ENCODE peak calls at places on chromosomes 7 and 10, in seven cellular contexts. Y is AG04450; H is GM06990; K is cardiac muscle cell; W is OCI-LY7; M is naive thymus-derived CD4-positive, alpha-beta T cell; U is GM23338. V is an unnamed sample.

GRCh38 chr7:138491612-138492386 is 31.7 kb downstream of the TRIM24 start:
- DNase-seq in Y (no peak), K (no peak), W (no peak), M (no peak), U (no peak), H (no peak), V (no peak)

GRCh38 chr10:101441539-101442455 is 87.8 kb downstream of the BTRC start:
- DNase-seq in H (peak), Y (peak), W (peak), U (peak), K (peak), M (peak), V (peak)

GRCh38 chr7:95840953-95841950 is 68.9 kb downstream of the DYNC1I1 start:
- DNase-seq in H (peak), U (peak), Y (no peak), K (peak), W (peak), M (no peak), V (no peak)

GRCh38 chr7:907158-907980 is 31.0 kb downstream of the GET4 start:
- DNase-seq in W (no peak), U (no peak), K (no peak), Y (no peak), M (peak), H (peak), V (no peak)

GRCh38 chr10:33132626-33133025 is 174.6 kb upstream of the ITGB1 start:
- DNase-seq in K (no peak), W (peak), H (no peak), M (no peak), Y (no peak), U (peak), V (no peak)

GRCh38 chr7:7156663-7157062 is 25.7 kb upstream of the C1GALT1 start:
- DNase-seq in U (no peak), Y (no peak), H (no peak), W (no peak), K (no peak), M (no peak), V (no peak)

GRCh38 chr7:38585551-38585950 is 45.6 kb downstream of the AMPH start:
- DNase-seq in K (no peak), W (no peak), H (no peak), Y (no peak), U (no peak), M (no peak), V (no peak)

GRCh38 chr7:43119371-43120069 is 7.1 kb downstream of the HECW1 start:
- DNase-seq in Y (peak), H (no peak), K (no peak), W (no peak), U (peak), M (no peak), V (no peak)

GRCh38 chr10:104334965-104335650 is 3.2 kb downstream of the ITPRIP start:
- DNase-seq in H (no peak), M (no peak), U (no peak), Y (no peak), K (no peak), W (no peak), V (no peak)

GRCh38 chr7:122694697-122695096 is 4.2 kb downstream of the RNF133 start:
- DNase-seq in U (no peak), H (no peak), M (no peak), K (no peak), W (no peak), Y (no peak), V (no peak)

GRCh38 chr7:27198871-27199801 is 755 bp downstream of the HOXA13 start:
- DNase-seq in Y (no peak), U (peak), H (no peak), K (no peak), M (no peak), W (peak), V (no peak)

GRCh38 chr7:140610204-140611165 is 30.1 kb downstream of the DENND2A start:
- DNase-seq in H (no peak), W (no peak), Y (no peak), M (no peak), U (no peak), K (no peak), V (no peak)

GRCh38 chr10:68133553-68133952 is 24.3 kb downstream of the MYPN start:
- DNase-seq in U (no peak), Y (no peak), H (no peak), M (no peak), K (no peak), W (no peak), V (no peak)

GRCh38 chr7:149277871-149278270 is 15.9 kb downstream of the ZNF783 start:
- DNase-seq in U (no peak), Y (no peak), M (no peak), K (no peak), W (no peak), H (no peak), V (no peak)

GRCh38 chr10:125159932-125160855 is at the start of gene CTBP2:
- DNase-seq in M (no peak), H (no peak), Y (no peak), U (peak), W (no peak), K (peak), V (no peak)

GRCh38 chr7:2140216-2140870 is 92.4 kb downstream of the MAD1L1 start:
- DNase-seq in M (no peak), Y (no peak), H (no peak), K (no peak), U (no peak), W (no peak), V (no peak)

GRCh38 chr7:2141656-2142055 is 91.1 kb downstream of the MAD1L1 start:
- DNase-seq in Y (no peak), U (no peak), W (no peak), K (no peak), H (no peak), M (no peak), V (no peak)

GRCh38 chr7:2141011-2141410 is 91.7 kb downstream of the MAD1L1 start:
- DNase-seq in H (no peak), Y (no peak), K (no peak), W (no peak), M (no peak), U (no peak), V (no peak)

GRCh38 chr7:2138146-2138765 is 94.5 kb downstream of the MAD1L1 start:
- DNase-seq in M (peak), K (no peak), U (no peak), Y (no peak), W (no peak), H (peak), V (no peak)

GRCh38 chr7:2139004-2139652 is 93.6 kb downstream of the MAD1L1 start:
- DNase-seq in U (no peak), H (no peak), W (no peak), Y (no peak), M (no peak), K (no peak), V (no peak)
- H3K4me3 ChIP-seq in U (no peak), H (no peak), W (no peak), Y (no peak), M (no peak), K (no peak), V (no peak)

GRCh38 chr10:24344279-24344678 is 135.3 kb downstream of the KIAA1217 start:
- DNase-seq in W (no peak), K (no peak), U (no peak), M (no peak), H (no peak), Y (peak), V (no peak)
- H3K4me3 ChIP-seq in W (no peak), K (no peak), U (no peak), M (no peak), H (no peak), Y (peak), V (no peak)

DNA sequence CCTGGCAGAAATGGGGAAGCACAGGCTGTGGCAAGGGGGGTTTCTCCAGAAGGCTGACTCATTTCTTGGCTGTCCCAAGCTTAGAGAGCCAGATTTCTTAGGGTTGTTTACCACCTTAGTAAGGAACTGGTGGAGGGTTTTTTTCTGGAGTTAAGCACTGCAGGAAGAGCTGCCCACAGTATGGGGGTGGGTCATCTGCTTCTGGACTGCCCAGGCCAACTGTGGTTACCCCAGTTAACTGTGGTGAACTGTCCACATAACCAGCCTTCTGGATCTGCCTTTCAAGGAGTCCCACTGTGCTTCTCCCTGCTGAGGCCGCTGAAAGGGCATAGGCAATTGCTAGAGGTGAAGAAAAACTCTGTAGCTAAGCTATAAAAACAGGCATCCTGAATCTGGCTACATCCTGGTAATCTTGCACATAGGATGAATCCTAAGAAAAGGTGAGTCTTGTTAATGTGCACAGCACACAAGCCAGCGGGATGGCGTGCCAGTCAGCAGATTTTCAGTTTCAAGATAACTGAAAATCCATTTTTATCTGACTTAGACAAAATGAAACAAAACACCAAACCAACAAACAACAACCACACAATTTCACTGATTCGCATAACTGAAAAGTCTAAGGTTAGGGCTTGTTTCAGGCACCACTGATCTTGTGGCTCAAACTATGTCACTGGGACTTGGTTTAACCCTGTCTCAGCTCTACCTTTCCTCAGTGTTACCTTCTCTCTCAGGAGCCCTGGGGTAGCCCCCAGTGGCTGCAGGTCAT is 21.6 kb upstream of the TSPAN33 start:
- DNase-seq in W (no peak), M (no peak), H (peak), U (no peak), Y (no peak), K (no peak), V (no peak)
- H3K4me3 ChIP-seq in W (no peak), M (no peak), H (peak), U (no peak), Y (no peak), K (no peak), V (no peak)

GRCh38 chr10:126272526-126272925 is 115.8 kb downstream of the ADAM12 start:
- DNase-seq in W (no peak), H (no peak), M (no peak), Y (no peak), K (no peak), U (no peak), V (no peak)
- H3K4me3 ChIP-seq in W (no peak), H (no peak), M (no peak), Y (no peak), K (no peak), U (no peak), V (no peak)

DNA sequence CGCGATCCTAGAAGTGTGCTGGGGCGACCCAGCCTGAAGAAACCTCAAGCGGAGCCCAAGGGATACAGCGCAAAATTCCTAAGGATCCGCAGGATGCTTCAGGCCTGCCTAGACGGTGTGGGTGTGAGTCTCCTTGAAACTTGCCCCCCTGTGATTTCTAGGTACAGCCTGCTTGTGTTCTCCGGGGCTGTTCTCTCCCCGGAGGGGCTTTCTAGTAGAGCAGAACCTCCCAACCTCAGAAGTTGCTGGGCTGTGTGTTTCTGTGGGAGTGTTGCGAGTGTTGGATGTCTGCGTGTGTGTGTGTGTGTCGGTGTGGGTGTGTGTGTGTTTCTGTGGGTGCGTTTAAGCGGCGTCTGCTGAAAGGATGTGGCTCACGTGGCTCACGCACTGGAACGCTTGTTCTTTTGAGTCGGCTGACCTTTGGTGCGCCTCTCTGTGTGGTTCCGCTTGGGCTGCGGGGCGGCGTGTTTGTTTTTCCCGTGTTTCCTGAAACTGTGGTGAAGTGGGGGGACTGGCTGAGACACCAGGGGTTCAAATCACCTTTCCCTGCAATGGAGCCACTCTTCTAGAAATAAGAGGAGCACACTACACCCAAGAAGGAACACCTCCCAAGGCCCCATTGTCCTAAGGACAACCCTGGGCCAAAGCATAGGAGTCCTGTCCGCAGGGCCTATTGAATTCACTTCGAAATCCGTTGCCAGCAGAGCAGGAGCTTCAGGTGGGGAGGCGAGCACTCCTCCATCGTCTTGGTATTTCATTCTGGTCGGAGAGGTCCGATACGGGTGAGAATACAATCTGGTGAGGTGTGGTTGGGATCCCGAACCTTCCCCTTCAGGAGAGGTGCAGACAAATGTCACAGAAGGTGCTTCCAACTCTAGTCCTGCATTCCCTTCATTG is 25.1 kb upstream of the ZNF273 start:
- DNase-seq in W (no peak), M (peak), H (no peak), U (no peak), K (no peak), Y (no peak), V (no peak)
- H3K4me3 ChIP-seq in W (no peak), M (peak), H (no peak), U (peak), K (peak), Y (peak), V (peak)

DNA sequence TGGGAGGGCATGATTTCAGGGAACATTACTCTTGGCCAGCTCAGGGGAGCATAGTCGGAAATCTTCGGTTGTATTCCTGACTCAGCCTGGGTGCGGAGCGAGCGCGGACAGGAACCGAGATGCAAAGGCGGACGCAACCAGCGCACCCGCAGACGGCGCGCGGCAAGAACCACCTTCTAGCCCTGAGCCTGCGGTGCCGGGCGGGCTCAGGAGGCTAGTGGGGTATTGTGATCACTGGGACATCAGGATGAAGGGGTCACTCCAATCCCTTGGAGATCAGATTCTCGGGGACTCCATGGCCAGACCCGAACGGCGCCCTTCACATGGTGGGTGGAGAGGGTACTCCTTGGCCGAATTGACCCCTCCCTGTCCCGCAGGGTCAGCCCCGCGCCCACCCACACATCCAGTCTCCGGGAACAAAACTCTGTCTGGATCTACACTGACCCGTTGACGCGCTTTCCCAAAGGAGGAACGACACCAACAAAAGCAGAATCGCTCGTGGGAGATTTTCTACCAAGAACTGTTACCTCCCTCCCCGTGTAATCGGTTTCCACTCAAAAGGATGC is 730.5 kb downstream of the ZWINT start:
- DNase-seq in W (no peak), U (peak), Y (no peak), K (peak), H (no peak), M (no peak), V (no peak)
- H3K4me3 ChIP-seq in W (no peak), U (peak), Y (no peak), K (peak), H (no peak), M (no peak), V (peak)

GRCh38 chr10:78952686-78953085 is 116.1 kb upstream of the ZMIZ1 start:
- DNase-seq in H (no peak), U (no peak), K (no peak), W (no peak), Y (no peak), M (no peak), V (no peak)
- H3K4me3 ChIP-seq in H (no peak), U (no peak), K (no peak), W (no peak), Y (no peak), M (no peak), V (no peak)

GRCh38 chr10:26737730-26738129 is 40.2 kb downstream of the PDSS1 start:
- DNase-seq in U (no peak), M (no peak), W (peak), H (peak), Y (no peak), K (no peak), V (no peak)
- H3K4me3 ChIP-seq in U (no peak), M (no peak), W (no peak), H (no peak), Y (no peak), K (no peak), V (no peak)

V was measured in NT2/D1.